ENCODE peak calls at places on chromosomes 13 and 19, in four cellular contexts. M is stimulated activated CD8-positive, alpha-beta memory T cell treated with anti-CD3 and anti-CD28 coated beads, Interleukin-15, amount 100 ng/mL, for 24 hours; Y is cardiac fibroblast; B is germinal center. O is an unnamed sample.
A peak's percentile ranks its signal among the peaks of the same experiment; 100 is the strongest.

GRCh38 chr19:29537601-29538000 is 11.8 kb downstream of the VSTM2B start:
- DNase-seq in M (no peak), Y (no peak), B (no peak), O (no peak)

GRCh38 chr13:99600318-99600717 is 99.0 kb downstream of the TM9SF2 start:
- DNase-seq in M (no peak), Y (no peak), B (no peak), O (no peak)

GRCh38 chr19:35752746-35753350 is 4.0 kb downstream of the HSPB6 start:
- DNase-seq in M (no peak), Y (no peak), B (no peak), O (no peak)

GRCh38 chr19:54517483-54517882 is 14.9 kb downstream of the LAIR2 start:
- DNase-seq in M (no peak), Y (peak; percentile 48), B (peak; percentile 50), O (peak; percentile 55)

GRCh38 chr19:41956621-41957020 is 2.5 kb downstream of the RABAC1 start:
- DNase-seq in M (no peak), Y (no peak), B (no peak), O (no peak)

GRCh38 chr13:112900691-112901091 is 68.3 kb upstream of the MCF2L start:
- DNase-seq in M (no peak), Y (no peak), B (no peak), O (no peak)

GRCh38 chr19:48646192-48646911 is 365 bp upstream of the CA11 start:
- DNase-seq in M (peak; percentile 63), Y (peak; percentile 77), B (peak; percentile 90), O (peak; percentile 90)

GRCh38 chr13:106373989-106374572 is 161.4 kb downstream of the EFNB2 start:
- DNase-seq in M (no peak), Y (peak; percentile 65), B (no peak), O (no peak)

GRCh38 chr13:28539625-28540286 is 44.8 kb upstream of the FLT1 start:
- DNase-seq in M (no peak), Y (no peak), B (no peak), O (no peak)

GRCh38 chr19:42132030-42132628 is at the start of gene POU2F2:
- DNase-seq in M (peak; percentile 65), Y (no peak), B (peak; percentile 83), O (peak; percentile 64)

GRCh38 chr19:13621413-13621812 is 115.1 kb upstream of the CACNA1A start:
- DNase-seq in M (no peak), Y (peak; percentile 93), B (no peak), O (no peak)

GRCh38 chr13:66675620-66676019 is 554.5 kb downstream of the PCDH9 start:
- DNase-seq in M (no peak), Y (peak; percentile 27), B (no peak), O (no peak)

GRCh38 chr19:38485541-38486285 is 52.2 kb downstream of the RYR1 start:
- DNase-seq in M (no peak), Y (no peak), B (no peak), O (no peak)

GRCh38 chr13:112446867-112447266 is 70.7 kb downstream of the SPACA7 start:
- DNase-seq in M (no peak), Y (no peak), B (no peak), O (no peak)

GRCh38 chr13:21371011-21371410 is 88.1 kb downstream of the ZDHHC20 start:
- DNase-seq in M (no peak), Y (no peak), B (no peak), O (no peak)

GRCh38 chr13:21067794-21068193 is 6.4 kb upstream of the LATS2 start:
- DNase-seq in M (no peak), Y (no peak), B (no peak), O (no peak)

GRCh38 chr19:10390652-10391286 is 10.4 kb upstream of the TYK2 start:
- DNase-seq in M (peak; percentile 29), Y (peak; percentile 84), B (peak; percentile 74), O (peak; percentile 71)

GRCh38 chr13:112353856-112354255 is 22.3 kb upstream of the SPACA7 start:
- DNase-seq in M (no peak), Y (no peak), B (no peak), O (no peak)

GRCh38 chr19:58054792-58055482 is 4.1 kb upstream of the ZNF135 start:
- DNase-seq in M (no peak), Y (peak; percentile 29), B (no peak), O (peak; percentile 68)

GRCh38 chr19:3250675-3251074 is 26.2 kb downstream of the CELF5 start:
- DNase-seq in M (no peak), Y (peak; percentile 28), B (peak; percentile 45), O (no peak)

GRCh38 chr19:8483165-8483564 is 19.3 kb downstream of the PRAM1 start:
- DNase-seq in M (no peak), Y (no peak), B (no peak), O (no peak)

GRCh38 chr19:5572556-5573286 is 5.0 kb upstream of the TINCR start:
- DNase-seq in M (no peak), Y (no peak), B (no peak), O (no peak)

GRCh38 chr13:57857945-57858344 is 226.4 kb downstream of the PCDH17 start:
- DNase-seq in M (no peak), Y (peak; percentile 18), B (no peak), O (no peak)

GRCh38 chr19:12065100-12065538 is 588 bp downstream of the ZNF844 start:
- DNase-seq in M (no peak), Y (peak; percentile 61), B (peak; percentile 9), O (no peak)

GRCh38 chr19:1132625-1133383 is 29.0 kb downstream of the GPX4 start:
- DNase-seq in M (no peak), Y (no peak), B (no peak), O (no peak)

GRCh38 chr13:80436571-80437169 is 95.7 kb upstream of the SPRY2 start:
- DNase-seq in M (no peak), Y (peak; percentile 25), B (no peak), O (no peak)

GRCh38 chr19:10192922-10193321 is 1.8 kb downstream of the DNMT1 start:
- DNase-seq in M (no peak), Y (no peak), B (no peak), O (no peak)

GRCh38 chr13:111210488-111210887 is 95.4 kb downstream of the ARHGEF7 start:
- DNase-seq in M (no peak), Y (peak; percentile 84), B (no peak), O (peak; percentile 74)

O was measured in left ventricle myocardium superior.